ENCODE peak calls at places on chromosomes 16 and 17, in ten cellular contexts. K is AG04450; Y is CD8-positive, alpha-beta T cell; H is lung; S is lower lobe of right lung; V is heart right ventricle; P is left ventricle myocardium inferior; X is endodermal cell; N is A549; O is gastrocnemius medialis. G is an unnamed sample.

GRCh38 chr16:4301177-4301576 is 14.7 kb upstream of the GLIS2 start:
- DNase-seq in Y (no peak), O (no peak), P (no peak), V (no peak), K (no peak), N (no peak), H (no peak), X (no peak), S (no peak), G (no peak)

GRCh38 chr17:2980211-2980903 is 83.0 kb downstream of the OR1D5 start:
- DNase-seq in V (no peak), N (no peak), Y (no peak), K (no peak), H (no peak), O (no peak), S (no peak), X (no peak), P (no peak), G (no peak)

GRCh38 chr16:85149776-85150175 is 37.5 kb upstream of the CIBAR2 start:
- DNase-seq in N (no peak), P (peak), S (no peak), H (no peak), V (no peak), Y (no peak), X (no peak), K (no peak), O (peak), G (no peak)

GRCh38 chr17:19384723-19385391 is 2.1 kb downstream of the MFAP4 start:
- DNase-seq in H (peak), O (peak), S (peak), Y (no peak), X (no peak), P (peak), K (peak), V (peak), N (no peak), G (no peak)

GRCh38 chr16:56990407-56991286 is 1.3 kb downstream of the NLRC5 start:
- DNase-seq in O (no peak), X (no peak), K (no peak), N (no peak), V (no peak), H (no peak), P (no peak), Y (no peak), S (no peak), G (no peak)

GRCh38 chr16:67499159-67499558 is 15.8 kb upstream of the AGRP start:
- DNase-seq in O (no peak), P (peak), X (no peak), H (no peak), K (no peak), N (no peak), V (no peak), S (no peak), Y (no peak), G (no peak)

GRCh38 chr16:14489460-14489859 is 140.6 kb downstream of the PARN start:
- DNase-seq in O (no peak), X (peak), V (no peak), H (no peak), S (no peak), N (peak), K (no peak), Y (no peak), P (no peak), G (no peak)

GRCh38 chr17:34883106-34884000 is 77.9 kb downstream of the CCT6B start:
- DNase-seq in S (no peak), O (no peak), V (no peak), Y (no peak), H (no peak), N (no peak), X (peak), P (no peak), K (no peak), G (no peak)

GRCh38 chr17:12118617-12119016 is 97.9 kb downstream of the MAP2K4 start:
- DNase-seq in Y (no peak), H (no peak), P (no peak), X (no peak), K (no peak), V (no peak), N (no peak), S (no peak), O (no peak), G (no peak)

GRCh38 chr17:45234641-45235040 is 13.0 kb downstream of the FMNL1 start:
- DNase-seq in Y (peak), X (peak), N (no peak), H (no peak), V (no peak), P (no peak), S (no peak), K (no peak), O (no peak), G (no peak)

GRCh38 chr17:56150631-56151030 is 2.6 kb upstream of the ANKFN1 start:
- DNase-seq in S (no peak), Y (no peak), H (no peak), V (no peak), O (no peak), K (no peak), N (no peak), P (no peak), X (no peak), G (no peak)

GRCh38 chr17:66406701-66407644 is 104.6 kb downstream of the PRKCA start:
- DNase-seq in X (no peak), K (no peak), Y (peak), H (no peak), O (no peak), P (no peak), V (no peak), N (no peak), S (no peak), G (no peak)

GRCh38 chr17:30084773-30085172 is 31.8 kb upstream of the NSRP1 start:
- DNase-seq in O (no peak), V (no peak), X (no peak), P (no peak), S (no peak), N (no peak), Y (no peak), H (no peak), K (no peak), G (no peak)

GRCh38 chr17:48564200-48565023 is 13.7 kb downstream of the HOXB4 start:
- DNase-seq in Y (no peak), K (no peak), N (no peak), H (no peak), X (peak), S (no peak), O (no peak), V (no peak), P (no peak), G (no peak)

GRCh38 chr16:59604331-59604730 is 870.2 kb upstream of the GOT2 start:
- DNase-seq in K (no peak), S (no peak), P (no peak), H (no peak), X (no peak), N (no peak), V (no peak), O (no peak), Y (no peak), G (no peak)

GRCh38 chr16:67676516-67676915 is 9.9 kb downstream of the C16orf86 start:
- DNase-seq in Y (no peak), V (no peak), X (no peak), H (no peak), N (no peak), K (no peak), S (no peak), P (no peak), O (no peak), G (no peak)

GRCh38 chr16:14286381-14287230 is 215.5 kb downstream of the MRTFB start:
- DNase-seq in Y (no peak), P (no peak), V (no peak), N (no peak), O (no peak), S (no peak), K (no peak), H (no peak), X (peak), G (no peak)

GRCh38 chr17:7781467-7781866 is 52.5 kb upstream of the KDM6B start:
- DNase-seq in N (no peak), S (no peak), Y (no peak), V (no peak), P (no peak), K (no peak), X (no peak), H (peak), O (no peak), G (no peak)

GRCh38 chr16:67509016-67509415 is 19.6 kb upstream of the RIPOR1 start:
- DNase-seq in X (no peak), O (no peak), V (no peak), P (no peak), K (no peak), S (no peak), H (no peak), Y (no peak), N (no peak), G (no peak)

GRCh38 chr16:31327675-31328225 is 27.2 kb upstream of the ITGAX start:
- DNase-seq in K (no peak), S (no peak), N (no peak), X (peak), H (no peak), Y (no peak), O (no peak), V (no peak), P (no peak), G (no peak)

GRCh38 chr17:42282478-42283080 is 5.7 kb upstream of the STAT5A start:
- DNase-seq in K (no peak), O (no peak), H (no peak), X (peak), S (no peak), Y (peak), P (no peak), V (no peak), N (no peak), G (no peak)

GRCh38 chr17:9522074-9522473 is 53.5 kb downstream of the STX8 start:
- DNase-seq in O (no peak), Y (no peak), K (peak), H (no peak), N (peak), S (no peak), X (peak), P (no peak), V (peak), G (peak)

GRCh38 chr16:12132850-12133249 is 156.3 kb downstream of the SNX29 start:
- DNase-seq in N (no peak), O (no peak), Y (no peak), K (no peak), X (no peak), S (no peak), H (no peak), V (no peak), P (no peak), G (no peak)

GRCh38 chr17:69757794-69758430 is 317.1 kb upstream of the KCNJ16 start:
- DNase-seq in V (no peak), X (no peak), S (no peak), P (no peak), Y (no peak), H (no peak), O (no peak), K (peak), N (no peak), G (peak)

GRCh38 chr16:30766922-30767284 is 4.8 kb downstream of the RNF40 start:
- DNase-seq in X (no peak), H (no peak), O (no peak), P (no peak), Y (no peak), V (no peak), S (no peak), K (no peak), N (no peak), G (no peak)

GRCh38 chr17:67439269-67439668 is 62.2 kb downstream of the PITPNC1 start:
- DNase-seq in X (peak), S (no peak), H (no peak), P (no peak), K (no peak), N (no peak), Y (peak), V (no peak), O (no peak), G (no peak)

GRCh38 chr17:17170346-17170976 is 35.7 kb downstream of the PLD6 start:
- DNase-seq in S (no peak), P (no peak), Y (no peak), X (no peak), H (peak), V (no peak), N (no peak), K (no peak), O (no peak), G (no peak)

GRCh38 chr16:4578961-4579530 is 22.9 kb downstream of the C16orf96 start:
- DNase-seq in X (peak), P (no peak), N (no peak), K (no peak), V (no peak), O (no peak), S (no peak), Y (no peak), H (no peak), G (no peak)

GRCh38 chr17:12730931-12731521 is 58.3 kb upstream of the ARHGAP44 start:
- DNase-seq in H (peak), P (peak), O (no peak), Y (no peak), K (no peak), X (peak), N (peak), V (peak), S (peak), G (peak)

GRCh38 chr17:34370997-34371395 is 8.0 kb upstream of the CCL1 start:
- DNase-seq in V (no peak), N (no peak), K (no peak), O (no peak), H (no peak), S (no peak), P (no peak), Y (no peak), X (peak), G (no peak)

GRCh38 chr17:59378621-59379194 is 47.3 kb downstream of the YPEL2 start:
- DNase-seq in N (no peak), P (no peak), V (peak), X (peak), K (peak), S (no peak), H (no peak), O (no peak), Y (no peak), G (peak)

GRCh38 chr17:9241371-9241712 is 220.0 kb downstream of the NTN1 start:
- DNase-seq in N (no peak), V (peak), P (peak), K (no peak), Y (no peak), H (no peak), S (no peak), O (no peak), X (no peak), G (no peak)

GRCh38 chr16:54288592-54289241 is 2.1 kb upstream of the IRX3 start:
- DNase-seq in X (peak), P (no peak), Y (no peak), H (no peak), K (no peak), V (no peak), O (no peak), S (no peak), N (no peak), G (no peak)

GRCh38 chr17:6503641-6504195 is 52.6 kb downstream of the PITPNM3 start:
- DNase-seq in K (no peak), V (no peak), N (no peak), H (no peak), O (no peak), S (peak), X (peak), Y (no peak), P (no peak), G (no peak)

GRCh38 chr16:89697161-89697615 is 4.3 kb downstream of the SPATA2L start:
- DNase-seq in V (no peak), Y (no peak), K (no peak), H (no peak), S (peak), X (peak), P (no peak), N (no peak), O (no peak), G (no peak)

GRCh38 chr17:61463068-61463980 is 11.1 kb downstream of the TBX4 start:
- DNase-seq in P (no peak), N (no peak), V (no peak), K (no peak), S (no peak), H (no peak), Y (no peak), X (peak), O (no peak), G (no peak)

GRCh38 chr17:8300629-8301242 is 5.5 kb upstream of the SLC25A35 start:
- DNase-seq in O (peak), V (peak), K (no peak), S (peak), N (peak), Y (peak), X (peak), H (peak), P (peak), G (peak)

GRCh38 chr17:3208484-3208883 is 1.0 kb downstream of the OR1A1 start:
- DNase-seq in K (no peak), P (no peak), O (no peak), N (no peak), V (no peak), H (no peak), Y (no peak), S (no peak), X (no peak), G (no peak)

GRCh38 chr16:57270221-57271062 is 14.0 kb downstream of the PLLP start:
- DNase-seq in S (peak), K (no peak), X (peak), N (no peak), Y (no peak), P (no peak), V (no peak), O (no peak), H (no peak), G (no peak)

GRCh38 chr17:77696151-77696719 is 262.3 kb upstream of the TNRC6C start:
- DNase-seq in X (peak), N (no peak), H (no peak), P (no peak), S (no peak), O (no peak), V (no peak), Y (no peak), K (no peak), G (no peak)
- H3K27ac ChIP-seq in X (peak), N (no peak), H (no peak), P (no peak), S (no peak), O (no peak), V (no peak), Y (no peak), K (no peak), G (no peak)

DNA sequence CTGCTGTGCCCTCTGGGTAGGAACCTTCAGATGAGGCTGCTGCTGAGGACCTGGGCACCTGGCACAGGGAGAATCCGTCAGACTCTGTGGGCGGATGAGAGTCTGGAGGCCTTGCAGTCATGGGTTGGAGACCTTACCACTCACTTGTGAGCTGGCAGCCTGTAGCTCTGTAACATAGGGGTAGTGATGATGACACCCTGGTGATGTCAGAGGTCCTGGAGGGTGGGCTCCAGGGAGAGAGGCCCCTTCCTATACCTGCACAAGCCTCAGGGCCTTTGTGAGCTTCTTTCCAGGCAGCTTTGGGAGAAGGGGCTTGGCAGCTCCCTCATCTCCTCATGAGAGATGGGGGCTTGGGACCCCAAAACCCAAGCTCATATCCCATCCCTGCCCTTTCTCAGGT is 1.6 kb downstream of the MIEF2 start:
- DNase-seq in O (no peak), K (no peak), V (no peak), H (no peak), X (no peak), P (no peak), N (no peak), S (no peak), Y (no peak), G (no peak)
- TF ChIP-seq CTCF in O (no peak), K (no peak), V (no peak), H (no peak), X (no peak), P (no peak), N (no peak), S (no peak), Y (no peak), G (no peak)

DNA sequence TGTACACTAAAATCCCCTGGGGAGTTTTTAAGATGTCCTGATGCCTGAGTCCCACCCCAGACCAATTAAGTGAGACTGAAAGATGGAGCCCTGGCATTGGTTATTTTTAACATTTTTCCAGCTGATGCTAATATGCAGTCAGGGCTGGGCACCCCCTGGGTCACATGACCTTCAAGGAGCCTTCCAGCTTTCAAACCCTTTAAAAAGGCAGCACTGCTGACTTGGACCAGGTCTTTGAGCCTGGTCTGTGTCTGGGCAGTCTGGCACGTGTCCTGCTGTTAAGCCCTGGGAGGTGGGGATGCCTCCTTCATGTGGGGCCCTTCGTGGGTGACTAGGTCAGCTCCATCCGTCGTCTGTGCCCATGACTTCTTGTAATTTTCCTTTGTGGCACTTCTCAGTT is 202.6 kb downstream of the CCDC182 start:
- DNase-seq in V (no peak), K (no peak), S (no peak), X (no peak), P (no peak), O (no peak), N (no peak), Y (no peak), H (no peak), G (no peak)
- H3K4me3 ChIP-seq in V (no peak), K (no peak), S (no peak), X (no peak), P (no peak), O (no peak), N (no peak), Y (no peak), H (no peak), G (no peak)

GRCh38 chr16:19705131-19705501 is 12.9 kb downstream of the KNOP1 start:
- DNase-seq in H (no peak), O (no peak), N (no peak), K (no peak), S (no peak), V (no peak), P (no peak), Y (no peak), X (no peak), G (no peak)
- H3K27ac ChIP-seq in H (peak), O (peak), N (no peak), K (peak), S (peak), V (peak), P (peak), Y (no peak), X (no peak), G (peak)

DNA sequence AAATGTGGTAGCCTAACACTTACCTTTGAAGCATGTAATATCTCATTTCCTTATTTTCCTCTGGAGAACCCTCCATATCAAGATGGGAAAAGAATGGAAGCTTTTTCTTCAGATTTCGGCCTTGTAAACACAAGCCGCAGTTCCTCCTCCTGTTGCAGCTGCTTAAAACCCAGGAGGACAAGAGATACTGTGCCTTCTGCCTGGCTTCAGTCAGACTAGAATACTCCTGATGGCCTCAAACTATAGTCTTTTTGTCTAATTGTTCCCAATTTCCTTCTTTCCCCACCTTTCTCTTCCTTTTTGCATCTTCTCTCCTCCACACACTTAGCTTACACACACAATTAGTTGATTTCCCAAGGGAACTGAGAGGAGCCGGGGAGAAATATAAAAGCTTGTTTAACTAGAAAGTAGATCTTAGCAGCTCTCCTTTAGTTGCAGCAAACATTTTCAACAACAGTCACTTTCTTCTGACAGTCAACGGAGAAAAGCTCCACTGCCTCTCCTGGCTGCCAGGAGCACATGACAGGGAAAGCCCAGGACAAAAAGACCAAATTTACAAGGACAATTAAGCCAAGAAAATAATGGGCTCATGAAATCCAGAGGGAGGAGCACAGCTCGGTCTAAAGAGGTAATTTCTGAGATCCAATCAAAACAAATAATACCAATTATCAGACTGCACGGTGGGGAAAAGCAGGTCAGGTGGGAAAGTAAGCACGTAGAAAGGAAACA is 76.4 kb upstream of the C17orf78 start:
- DNase-seq in V (no peak), N (no peak), P (no peak), S (no peak), O (no peak), K (no peak), H (no peak), Y (no peak), X (peak), G (no peak)
- TF ChIP-seq CTCF in V (no peak), N (no peak), P (no peak), S (no peak), O (no peak), K (no peak), H (no peak), Y (no peak), X (peak), G (no peak)

GRCh38 chr16:2476345-2476720 is 1.4 kb downstream of the TBC1D24 start:
- DNase-seq in Y (no peak), K (no peak), S (no peak), N (no peak), H (no peak), O (no peak), P (no peak), X (no peak), V (no peak), G (no peak)
- H3K4me3 ChIP-seq in Y (no peak), K (no peak), S (peak), N (no peak), H (no peak), O (no peak), P (peak), X (peak), V (no peak), G (no peak)

GRCh38 chr16:75032655-75033054 is 33.8 kb downstream of the ZNRF1 start:
- DNase-seq in P (no peak), O (no peak), K (no peak), V (no peak), Y (no peak), X (no peak), N (no peak), S (no peak), H (no peak), G (no peak)
- H3K27ac ChIP-seq in P (no peak), O (no peak), K (no peak), V (no peak), Y (no peak), X (no peak), N (no peak), S (no peak), H (no peak), G (no peak)

G was measured in brain microvascular endothelial cell.